ENCODE peak calls at places on chromosomes 3 and 15, in nine cellular contexts. S is memory B cell; G is MV-4-11; A is IMR-90; U is ecto neural progenitor cell; Y is activated T-helper 1 cell treated with Interleukin-2 at 50 U/mL for 16 hours; I is stimulated activated CD8-positive, alpha-beta memory T cell treated with anti-CD3 and anti-CD28 coated beads, Interleukin-15, amount 100 ng/mL, for 24 hours; Q is activated CD4-positive, alpha-beta T cell treated with anti-CD3 and anti-CD28 coated beads, Interleukin-2, amount 50 U/mL, for 48 hours; H is effector memory CD8-positive, alpha-beta T cell. C is an unnamed sample.

GRCh38 chr3:188389711-188390346 is 235.9 kb downstream of the LPP start:
- DNase-seq in I (no peak), Q (peak; percentile 51), G (peak; percentile 90), H (no peak), S (peak; percentile 60), U (no peak), Y (no peak), A (no peak), C (peak; percentile 42)

GRCh38 chr3:41662288-41662687 is 299.6 kb downstream of the ULK4 start:
- DNase-seq in U (no peak), A (peak; percentile 30), Y (no peak), I (no peak), Q (no peak), H (no peak), G (no peak), S (no peak), C (peak; percentile 65)

GRCh38 chr3:54790046-54790445 is 137.8 kb downstream of the LRTM1 start:
- DNase-seq in Q (no peak), I (no peak), G (no peak), U (no peak), S (no peak), A (no peak), Y (no peak), H (no peak), C (no peak)

GRCh38 chr15:39014682-39015081 is 450.1 kb upstream of the RASGRP1 start:
- DNase-seq in I (no peak), U (no peak), A (no peak), Q (no peak), G (no peak), H (no peak), S (no peak), Y (no peak), C (no peak)

GRCh38 chr3:37531071-37531720 is 330.5 kb upstream of the CTDSPL start:
- DNase-seq in G (no peak), A (no peak), H (no peak), I (no peak), Q (no peak), U (no peak), Y (no peak), S (no peak), C (no peak)

GRCh38 chr15:70569139-70569717 is 194.1 kb downstream of the UACA start:
- DNase-seq in H (no peak), U (no peak), Q (no peak), S (no peak), G (peak; percentile 72), A (peak; percentile 71), Y (no peak), I (no peak), C (peak; percentile 83)

GRCh38 chr15:39741258-39741657 is 41.4 kb downstream of the FSIP1 start:
- DNase-seq in A (peak; percentile 50), I (no peak), Q (no peak), Y (no peak), U (no peak), H (no peak), G (no peak), S (no peak), C (peak; percentile 60)

GRCh38 chr3:157301755-157302154 is 134.9 kb upstream of the PTX3 start:
- DNase-seq in G (no peak), I (no peak), A (no peak), Y (no peak), S (no peak), H (no peak), U (no peak), Q (no peak), C (no peak)

GRCh38 chr15:88636654-88637053 is 2.2 kb upstream of the ISG20 start:
- DNase-seq in Q (no peak), S (no peak), A (peak; percentile 36), U (no peak), H (no peak), Y (no peak), G (no peak), I (no peak), C (no peak)

GRCh38 chr15:65653341-65653740 is 31.6 kb downstream of the SLC24A1 start:
- DNase-seq in U (no peak), S (no peak), I (no peak), G (no peak), Y (no peak), A (peak; percentile 64), Q (no peak), H (no peak), C (peak; percentile 33)

GRCh38 chr3:73074681-73075305 is 13.3 kb downstream of the EBLN2 start:
- DNase-seq in A (no peak), S (no peak), H (no peak), I (no peak), Q (no peak), Y (no peak), U (no peak), G (no peak), C (no peak)

GRCh38 chr3:70736009-70736408 is 423.6 kb upstream of the MDFIC2 start:
- DNase-seq in I (no peak), A (peak; percentile 37), G (no peak), S (no peak), Y (no peak), Q (no peak), H (no peak), U (no peak), C (peak; percentile 69)

GRCh38 chr3:43009547-43009946 is 30.4 kb downstream of the GASK1A start:
- DNase-seq in Y (no peak), U (no peak), S (no peak), G (no peak), A (no peak), I (no peak), Q (no peak), H (no peak), C (no peak)

GRCh38 chr3:8875831-8876230 is 87.4 kb downstream of the RAD18 start:
- DNase-seq in G (no peak), A (no peak), Y (no peak), U (no peak), H (no peak), S (no peak), Q (no peak), I (no peak), C (peak; percentile 73)

GRCh38 chr15:55884223-55884622 is 109.2 kb downstream of the NEDD4 start:
- DNase-seq in I (no peak), U (no peak), A (peak; percentile 29), S (no peak), Q (no peak), G (no peak), H (no peak), Y (no peak), C (peak; percentile 59)

GRCh38 chr15:51121118-51121517 is 26.4 kb upstream of the TNFAIP8L3 start:
- DNase-seq in G (peak; percentile 75), Q (no peak), S (no peak), U (no peak), H (no peak), A (peak; percentile 98), Y (no peak), I (no peak), C (peak; percentile 99)

GRCh38 chr3:135970500-135971116 is 5.1 kb downstream of the PPP2R3A start:
- DNase-seq in A (peak; percentile 44), H (no peak), Q (no peak), S (no peak), I (no peak), Y (no peak), U (no peak), G (peak; percentile 45), C (peak; percentile 45)

GRCh38 chr3:4746241-4746958 is 232.8 kb upstream of the BHLHE40 start:
- DNase-seq in A (peak; percentile 70), U (no peak), Y (no peak), S (no peak), I (no peak), H (no peak), G (no peak), Q (no peak), C (peak; percentile 70)

GRCh38 chr3:69866988-69867720 is 127.9 kb downstream of the MITF start:
- DNase-seq in S (no peak), Q (no peak), I (no peak), A (peak; percentile 63), U (no peak), G (no peak), Y (no peak), H (no peak), C (peak; percentile 50)

GRCh38 chr15:45138814-45139765 is 9.3 kb downstream of the DUOX1 start:
- DNase-seq in G (no peak), U (no peak), Y (no peak), I (no peak), S (no peak), H (no peak), A (no peak), Q (no peak), C (no peak)

GRCh38 chr3:11556851-11557644 is 86.7 kb downstream of the VGLL4 start:
- DNase-seq in Y (no peak), A (peak; percentile 88), U (no peak), S (no peak), I (no peak), Q (no peak), H (no peak), G (no peak), C (peak; percentile 96)

GRCh38 chr15:25176991-25177954 is 222.5 kb downstream of the SNRPN start:
- DNase-seq in U (no peak), S (no peak), A (no peak), I (no peak), Y (no peak), Q (no peak), H (no peak), G (no peak), C (no peak)

GRCh38 chr3:44090036-44090435 is 151.7 kb upstream of the TOPAZ1 start:
- DNase-seq in Q (no peak), Y (no peak), S (no peak), A (no peak), G (no peak), I (no peak), U (no peak), H (no peak), C (no peak)

GRCh38 chr3:134406331-134407246 is 32.3 kb upstream of the AMOTL2 start:
- DNase-seq in S (no peak), H (no peak), G (no peak), A (no peak), I (no peak), U (peak; percentile 87), Y (no peak), Q (no peak), C (no peak)